ENCODE peak calls at places on chromosomes 13 and 19, in four cellular contexts. One of them, this sample, is unnamed.

GRCh38 chr19:32837531-32837930 is 32.0 kb downstream of the SLC7A9 start:
- DNase-seq in naive thymus-derived CD8-positive, alpha-beta T cell: no peak
- DNase-seq in stimulated activated CD4-positive, alpha-beta T cell treated with anti-CD3 and anti-CD28 coated beads, Interleukin-15, amount 100 ng/mL, for 24 hours: peak
- DNase-seq in T-helper 2 cell: no peak
- DNase-seq in this sample: no peak

GRCh38 chr19:43752287-43752875 is 2.4 kb downstream of the SMG9 start:
- DNase-seq in naive thymus-derived CD8-positive, alpha-beta T cell: no peak
- DNase-seq in stimulated activated CD4-positive, alpha-beta T cell treated with anti-CD3 and anti-CD28 coated beads, Interleukin-15, amount 100 ng/mL, for 24 hours: no peak
- DNase-seq in T-helper 2 cell: no peak
- DNase-seq in this sample: no peak

GRCh38 chr13:81779896-81780295 is 1439.0 kb upstream of the SPRY2 start:
- DNase-seq in naive thymus-derived CD8-positive, alpha-beta T cell: no peak
- DNase-seq in stimulated activated CD4-positive, alpha-beta T cell treated with anti-CD3 and anti-CD28 coated beads, Interleukin-15, amount 100 ng/mL, for 24 hours: no peak
- DNase-seq in T-helper 2 cell: no peak
- DNase-seq in this sample: no peak

GRCh38 chr13:36347826-36348225 is 1.6 kb upstream of the SPART start:
- DNase-seq in stimulated activated CD4-positive, alpha-beta T cell treated with anti-CD3 and anti-CD28 coated beads, Interleukin-15, amount 100 ng/mL, for 24 hours: no peak
- DNase-seq in naive thymus-derived CD8-positive, alpha-beta T cell: no peak
- DNase-seq in T-helper 2 cell: no peak
- DNase-seq in this sample: no peak

GRCh38 chr19:9995079-9995478 is 15.2 kb downstream of the COL5A3 start:
- DNase-seq in stimulated activated CD4-positive, alpha-beta T cell treated with anti-CD3 and anti-CD28 coated beads, Interleukin-15, amount 100 ng/mL, for 24 hours: no peak
- DNase-seq in T-helper 2 cell: no peak
- DNase-seq in naive thymus-derived CD8-positive, alpha-beta T cell: no peak
- DNase-seq in this sample: no peak

GRCh38 chr19:48629599-48630288 is 7.4 kb downstream of the DBP start:
- DNase-seq in stimulated activated CD4-positive, alpha-beta T cell treated with anti-CD3 and anti-CD28 coated beads, Interleukin-15, amount 100 ng/mL, for 24 hours: peak
- DNase-seq in naive thymus-derived CD8-positive, alpha-beta T cell: no peak
- DNase-seq in T-helper 2 cell: peak
- DNase-seq in this sample: peak

GRCh38 chr19:7522923-7523667 is 671 bp downstream of the MCOLN1 start:
- DNase-seq in T-helper 2 cell: no peak
- DNase-seq in stimulated activated CD4-positive, alpha-beta T cell treated with anti-CD3 and anti-CD28 coated beads, Interleukin-15, amount 100 ng/mL, for 24 hours: no peak
- DNase-seq in naive thymus-derived CD8-positive, alpha-beta T cell: no peak
- DNase-seq in this sample: no peak

GRCh38 chr13:110680852-110681251 is 25.1 kb downstream of the CARS2 start:
- DNase-seq in naive thymus-derived CD8-positive, alpha-beta T cell: no peak
- DNase-seq in T-helper 2 cell: no peak
- DNase-seq in stimulated activated CD4-positive, alpha-beta T cell treated with anti-CD3 and anti-CD28 coated beads, Interleukin-15, amount 100 ng/mL, for 24 hours: peak
- DNase-seq in this sample: no peak

GRCh38 chr19:33410915-33411401 is 37.4 kb downstream of the CEBPG start:
- DNase-seq in stimulated activated CD4-positive, alpha-beta T cell treated with anti-CD3 and anti-CD28 coated beads, Interleukin-15, amount 100 ng/mL, for 24 hours: no peak
- DNase-seq in T-helper 2 cell: no peak
- DNase-seq in naive thymus-derived CD8-positive, alpha-beta T cell: no peak
- DNase-seq in this sample: no peak

GRCh38 chr19:10552596-10553053 is 8.9 kb downstream of the ATG4D start:
- DNase-seq in T-helper 2 cell: no peak
- DNase-seq in stimulated activated CD4-positive, alpha-beta T cell treated with anti-CD3 and anti-CD28 coated beads, Interleukin-15, amount 100 ng/mL, for 24 hours: peak
- DNase-seq in naive thymus-derived CD8-positive, alpha-beta T cell: no peak
- DNase-seq in this sample: peak

GRCh38 chr13:45607931-45608330 is 7.6 kb downstream of the ERICH6B start:
- DNase-seq in naive thymus-derived CD8-positive, alpha-beta T cell: no peak
- DNase-seq in T-helper 2 cell: no peak
- DNase-seq in stimulated activated CD4-positive, alpha-beta T cell treated with anti-CD3 and anti-CD28 coated beads, Interleukin-15, amount 100 ng/mL, for 24 hours: no peak
- DNase-seq in this sample: no peak

GRCh38 chr13:106917673-106918652 is 350.0 kb upstream of the ARGLU1 start:
- DNase-seq in T-helper 2 cell: peak
- DNase-seq in naive thymus-derived CD8-positive, alpha-beta T cell: peak
- DNase-seq in stimulated activated CD4-positive, alpha-beta T cell treated with anti-CD3 and anti-CD28 coated beads, Interleukin-15, amount 100 ng/mL, for 24 hours: peak
- DNase-seq in this sample: peak

GRCh38 chr13:75685239-75685697 is 49.1 kb downstream of the LMO7 start:
- DNase-seq in stimulated activated CD4-positive, alpha-beta T cell treated with anti-CD3 and anti-CD28 coated beads, Interleukin-15, amount 100 ng/mL, for 24 hours: peak
- DNase-seq in T-helper 2 cell: no peak
- DNase-seq in naive thymus-derived CD8-positive, alpha-beta T cell: no peak
- DNase-seq in this sample: peak

This sample was measured in iris pigment epithelial cell.